ENCODE peak calls at places on chromosome 22, in five cellular contexts. P is GM23248, T is coronary artery, K is adrenal gland, R is GM12865. W is an unnamed sample.

GRCh38 chr22:26474687-26475086 is 8.9 kb downstream of the HPS4 start:
- DNase-seq in P (peak), R (no peak), K (no peak), T (no peak), W (no peak)

GRCh38 chr22:46054091-46054877 is 77.3 kb upstream of the WNT7B start:
- DNase-seq in T (peak), R (no peak), P (peak), K (peak), W (peak)

GRCh38 chr22:42931421-42932196 is 74.5 kb upstream of the ARFGAP3 start:
- DNase-seq in P (peak), T (no peak), R (peak), K (no peak), W (no peak)

GRCh38 chr22:21448627-21449416 is 18.4 kb upstream of the TMEM191C start:
- DNase-seq in P (no peak), R (no peak), T (no peak), K (no peak), W (no peak)

GRCh38 chr22:39985383-39986045 is 9.2 kb upstream of the FAM83F start:
- DNase-seq in T (no peak), R (peak), K (no peak), P (no peak), W (no peak)

GRCh38 chr22:48748113-48748859 is 1079.4 kb downstream of the BRD1 start:
- DNase-seq in P (no peak), T (peak), R (no peak), K (no peak), W (no peak)

GRCh38 chr22:38313384-38313955 is 3.8 kb downstream of the CSNK1E start:
- DNase-seq in R (peak), P (peak), T (peak), K (peak), W (peak)

GRCh38 chr22:38713921-38714320 is 8.2 kb downstream of the GTPBP1 start:
- DNase-seq in P (no peak), K (no peak), T (no peak), R (no peak), W (no peak)

GRCh38 chr22:41598081-41598480 is 8.4 kb upstream of the PMM1 start:
- DNase-seq in P (peak), T (no peak), R (no peak), K (peak), W (no peak)

GRCh38 chr22:47270463-47271135 is 508.1 kb downstream of the TBC1D22A start:
- DNase-seq in R (no peak), K (no peak), T (no peak), P (no peak), W (no peak)

GRCh38 chr22:40436460-40437431 is 66.4 kb downstream of the SGSM3 start:
- DNase-seq in R (peak), T (no peak), K (peak), P (peak), W (no peak)

GRCh38 chr22:46196268-46196667 is 45.9 kb downstream of the PPARA start:
- DNase-seq in R (no peak), T (no peak), P (no peak), K (peak), W (no peak)

GRCh38 chr22:40237788-40238424 is 60.2 kb downstream of the TNRC6B start:
- DNase-seq in T (no peak), P (peak), K (no peak), R (peak), W (no peak)

GRCh38 chr22:47301820-47302475 is 539.5 kb downstream of the TBC1D22A start:
- DNase-seq in K (no peak), T (peak), P (no peak), R (no peak), W (no peak)

GRCh38 chr22:19597399-19597735 is 73.2 kb upstream of the CLDN5 start:
- DNase-seq in K (no peak), P (no peak), T (no peak), R (no peak), W (no peak)

GRCh38 chr22:29202231-29203192 is 3.2 kb upstream of the EMID1 start:
- DNase-seq in K (peak), T (no peak), P (no peak), R (peak), W (peak)

GRCh38 chr22:40791241-40791640 is 27.9 kb downstream of the SLC25A17 start:
- DNase-seq in R (no peak), T (no peak), K (no peak), P (no peak), W (no peak)

GRCh38 chr22:46460835-46461234 is 76.6 kb downstream of the CELSR1 start:
- DNase-seq in P (no peak), R (no peak), K (no peak), T (no peak), W (no peak)

GRCh38 chr22:42062506-42063190 is 8.0 kb downstream of the NAGA start:
- DNase-seq in P (no peak), R (no peak), T (no peak), K (no peak), W (no peak)

GRCh38 chr22:47618611-47619010 is 856.2 kb downstream of the TBC1D22A start:
- DNase-seq in T (peak), K (no peak), R (no peak), P (no peak), W (no peak)

GRCh38 chr22:48940266-48940987 is 887.2 kb downstream of the BRD1 start:
- DNase-seq in P (no peak), T (peak), R (no peak), K (no peak), W (no peak)

GRCh38 chr22:27212617-27213177 is 555.3 kb downstream of the MIAT start:
- DNase-seq in P (peak), K (peak), R (no peak), T (peak), W (peak)

GRCh38 chr22:33780761-33781160 is 139.5 kb downstream of the LARGE1 start:
- DNase-seq in T (no peak), P (no peak), K (no peak), R (no peak), W (no peak)

GRCh38 chr22:20238567-20239062 is 29.5 kb downstream of the RTN4R start:
- DNase-seq in K (peak), P (peak), T (no peak), R (peak), W (no peak)

GRCh38 chr22:35452810-35453743 is 53.1 kb downstream of the MCM5 start:
- DNase-seq in R (no peak), K (no peak), T (no peak), P (no peak), W (no peak)

GRCh38 chr22:46587067-46587471 is 33.1 kb upstream of the GRAMD4 start:
- DNase-seq in P (no peak), T (no peak), K (no peak), R (peak), W (no peak)

GRCh38 chr22:26172389-26172990 is 3.2 kb downstream of the SEZ6L start:
- DNase-seq in T (no peak), R (peak), K (peak), P (peak), W (no peak)

GRCh38 chr22:37906364-37907008 is 389 bp downstream of the MICALL1 start:
- DNase-seq in K (no peak), T (no peak), R (peak), P (peak), W (peak)

GRCh38 chr22:28103596-28103995 is 184.5 kb upstream of the PITPNB start:
- DNase-seq in T (no peak), R (no peak), K (no peak), P (peak), W (no peak)

GRCh38 chr22:24926428-24926725 is 20.1 kb downstream of the LHFPL7 start:
- DNase-seq in R (no peak), K (no peak), P (no peak), T (no peak), W (no peak)
- H3K4me3 ChIP-seq in R (no peak), K (no peak), P (no peak), T (no peak), W (no peak)

DNA sequence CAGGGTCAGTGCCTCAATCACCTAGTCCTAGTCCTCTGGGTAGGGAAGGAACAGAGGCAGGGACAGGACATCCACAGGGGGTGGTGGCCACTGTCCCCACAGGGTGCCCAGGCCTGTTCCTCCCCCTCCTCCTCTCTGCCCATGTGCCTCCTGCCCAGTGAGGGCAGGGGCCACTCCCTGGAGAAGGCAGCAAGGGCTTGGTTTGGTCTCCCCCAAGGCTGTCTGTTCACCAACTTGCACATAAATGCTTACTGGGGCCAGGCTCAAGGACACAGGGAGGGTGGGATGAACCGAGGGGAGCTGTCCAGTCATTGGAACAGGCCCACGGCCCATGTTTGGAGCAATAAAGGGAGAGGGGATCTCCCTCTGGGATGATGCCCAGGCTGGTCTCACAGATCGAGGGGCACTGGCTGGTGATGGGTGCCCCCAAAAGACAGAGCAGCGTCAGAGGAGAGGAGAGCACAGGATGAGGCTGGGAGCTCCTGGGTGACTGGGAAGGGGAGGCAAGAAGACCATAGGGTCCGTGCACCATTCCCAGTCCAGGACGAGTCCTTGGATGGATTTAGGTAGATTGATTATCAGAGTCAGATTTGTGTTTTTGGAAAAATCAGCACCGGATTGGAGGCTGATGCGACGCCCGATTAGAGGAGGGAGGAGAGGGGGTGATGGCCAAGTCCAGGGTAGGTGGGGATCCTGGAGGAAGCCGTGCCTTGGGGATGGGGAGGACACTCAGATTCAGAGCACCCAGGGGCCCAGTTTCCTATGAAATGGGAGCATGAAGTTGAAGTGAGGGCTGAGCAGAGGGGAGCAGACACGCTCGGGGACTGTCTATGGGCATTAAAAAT is 1.1 kb downstream of the IGLL5 start:
- DNase-seq in R (no peak), P (no peak), K (no peak), T (peak), W (no peak)
- H3K4me3 ChIP-seq in R (peak), P (no peak), K (no peak), T (no peak), W (no peak)

GRCh38 chr22:23404689-23405365 is 175.3 kb downstream of the IGLL1 start:
- DNase-seq in R (no peak), T (no peak), P (peak), K (peak), W (no peak)
- H3K4me3 ChIP-seq in R (no peak), T (no peak), P (no peak), K (no peak), W (no peak)

GRCh38 chr22:49994361-49995058 is 18.1 kb downstream of the IL17REL start:
- DNase-seq in P (no peak), K (no peak), T (no peak), R (no peak), W (no peak)
- H3K4me3 ChIP-seq in P (no peak), K (no peak), T (no peak), R (no peak), W (no peak)

GRCh38 chr22:36745301-36745995 is 30.5 kb downstream of the IFT27 start:
- DNase-seq in P (no peak), R (no peak), K (no peak), T (peak), W (no peak)
- H3K4me3 ChIP-seq in P (no peak), R (no peak), K (no peak), T (no peak), W (no peak)

DNA sequence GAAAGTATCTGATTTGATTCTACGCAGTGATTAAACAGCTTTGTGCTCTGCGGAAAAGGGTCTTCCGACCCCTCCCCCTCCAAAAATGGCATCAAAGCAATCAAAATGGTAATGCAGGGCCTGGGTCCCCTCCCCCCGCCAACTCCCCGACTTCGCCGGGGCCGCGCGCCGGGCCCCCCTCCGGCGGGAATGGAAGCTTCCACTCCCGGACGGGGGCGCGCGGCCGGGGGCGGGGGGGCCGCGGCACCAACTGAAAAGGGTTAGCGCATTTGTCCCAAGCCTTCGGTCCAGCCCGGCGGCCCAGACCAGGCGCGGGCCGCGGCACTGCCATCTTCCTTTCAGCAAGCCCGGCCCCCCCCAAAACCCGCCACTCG is 2.9 kb downstream of the PHF21B start:
- DNase-seq in R (no peak), P (no peak), K (peak), T (no peak), W (no peak)
- H3K4me3 ChIP-seq in R (no peak), P (no peak), K (no peak), T (peak), W (no peak)

GRCh38 chr22:30574095-30574981 is at the start of gene GAL3ST1:
- DNase-seq in P (peak), T (no peak), K (no peak), R (no peak), W (no peak)
- H3K4me3 ChIP-seq in P (no peak), T (peak), K (no peak), R (no peak), W (no peak)

DNA sequence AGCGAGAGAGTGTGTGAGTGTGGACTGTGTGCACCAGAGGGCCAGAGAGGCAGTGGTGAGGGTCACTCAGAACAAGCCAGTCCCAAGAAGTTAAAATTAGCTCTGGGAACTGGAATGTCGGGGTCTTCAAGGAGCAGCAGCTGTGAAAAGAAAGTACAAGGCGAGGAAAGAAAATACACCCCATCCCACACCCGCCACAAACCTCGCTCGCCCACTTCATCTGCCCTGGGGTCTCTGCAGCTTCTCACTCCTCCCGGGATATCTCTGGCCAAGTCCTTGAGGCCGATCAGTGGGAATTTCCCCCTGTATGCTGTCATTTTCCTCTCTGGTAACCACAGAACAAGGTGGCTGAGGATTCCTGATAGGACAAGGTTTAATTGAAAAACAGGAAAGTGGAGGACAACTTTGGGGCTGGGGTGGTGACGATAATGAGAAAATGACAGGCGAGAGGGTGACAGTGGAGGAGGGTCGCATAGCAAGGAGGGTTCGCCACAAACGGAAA is 36.3 kb upstream of the TIMP3 start:
- DNase-seq in P (no peak), R (no peak), K (no peak), T (no peak), W (no peak)
- H3K4me3 ChIP-seq in P (no peak), R (no peak), K (no peak), T (no peak), W (no peak)

W was measured in MG63.